ENCODE peak calls at places on chromosomes 1 and 21, in ten cellular contexts. J is progenitor cell of endocrine pancreas; H is fibroblast of gingiva; W is esophagus squamous epithelium; F is NCI-H2081 treated with DMSO at 0.1 percent for 48 hours; C is GM20000; N is retina; R is activated T-cell treated with anti-CD3 and anti-CD28 coated beads, Interleukin-2, amount 50 U/mL, for 48 hours; I is left ventricle myocardium inferior; G is NCI-H1105 treated with DMSO at 0.1 percent for 48 hours. T is an unnamed sample.

GRCh38 chr1:74505133-74505532 is 7.3 kb downstream of the LRRC53 start:
- DNase-seq in W (no peak), H (no peak), R (no peak), N (peak), I (no peak), F (no peak), J (no peak), G (no peak), C (no peak), T (peak)

GRCh38 chr1:246602194-246602593 is 35.9 kb downstream of the CNST start:
- DNase-seq in G (no peak), H (no peak), I (no peak), C (no peak), W (no peak), F (no peak), R (peak), J (no peak), N (no peak), T (no peak)

GRCh38 chr21:17441370-17441769 is 71.5 kb upstream of the CXADR start:
- DNase-seq in R (no peak), G (peak), H (peak), N (no peak), F (no peak), C (no peak), J (no peak), W (no peak), I (no peak), T (no peak)

GRCh38 chr1:220966874-220967631 is 87.8 kb downstream of the HLX start:
- DNase-seq in H (peak), C (no peak), F (no peak), J (no peak), R (no peak), N (no peak), G (no peak), W (no peak), I (no peak), T (no peak)

GRCh38 chr1:66550243-66550642 is 16.3 kb downstream of the SGIP1 start:
- DNase-seq in R (no peak), I (no peak), N (no peak), H (no peak), C (no peak), W (no peak), G (no peak), F (no peak), J (no peak), T (no peak)

GRCh38 chr1:93419344-93419743 is 28.6 kb upstream of the FNBP1L start:
- DNase-seq in W (no peak), J (no peak), R (no peak), I (no peak), G (no peak), C (no peak), N (no peak), H (no peak), F (no peak), T (no peak)

GRCh38 chr21:44867999-44868700 is 5.3 kb downstream of the PTTG1IP start:
- DNase-seq in H (no peak), W (no peak), G (no peak), C (no peak), F (no peak), I (no peak), J (no peak), R (peak), N (no peak), T (no peak)

GRCh38 chr1:20682571-20683236 is 21.5 kb upstream of the DDOST start:
- DNase-seq in G (no peak), W (no peak), F (no peak), R (no peak), J (no peak), I (peak), H (no peak), C (no peak), N (no peak), T (no peak)

GRCh38 chr1:234987415-234988159 is 141.1 kb downstream of the TOMM20 start:
- DNase-seq in H (peak), C (peak), G (no peak), I (peak), F (no peak), N (no peak), J (no peak), R (no peak), W (no peak), T (no peak)

GRCh38 chr21:34367320-34367935 is 3.6 kb downstream of the KCNE2 start:
- DNase-seq in J (no peak), I (no peak), F (peak), G (peak), H (peak), C (peak), R (peak), N (no peak), W (no peak), T (no peak)

GRCh38 chr1:37537378-37537777 is 16.7 kb downstream of the SNIP1 start:
- DNase-seq in W (no peak), F (no peak), I (no peak), H (peak), C (no peak), G (no peak), J (no peak), N (no peak), R (no peak), T (no peak)

GRCh38 chr1:197955486-197956394 is 38.6 kb downstream of the LHX9 start:
- DNase-seq in J (no peak), N (no peak), W (no peak), R (no peak), H (peak), I (no peak), C (no peak), F (no peak), G (no peak), T (no peak)